ENCODE peak calls at places on chromosomes 13 and 19, in ten cellular contexts. Y is nephron progenitor cell, L is adrenal gland, D is AG09309, S is AG10803, J is upper lobe of left lung, T is Panc1, H is heart right ventricle, C is esophagus squamous epithelium, Z is fibroblast of lung. W is an unnamed sample.

GRCh38 chr13:38759390-38759789 is 72.5 kb downstream of the FREM2 start:
- DNase-seq in L (no peak), Z (no peak), Y (no peak), H (no peak), C (no peak), D (no peak), S (no peak), T (no peak), J (no peak), W (no peak)

GRCh38 chr13:111361873-111362648 is 41.6 kb downstream of the TEX29 start:
- DNase-seq in S (no peak), D (no peak), Y (no peak), J (no peak), Z (no peak), H (no peak), T (no peak), C (no peak), L (no peak), W (no peak)

GRCh38 chr19:33191501-33191900 is 2.6 kb upstream of the LRP3 start:
- DNase-seq in T (no peak), H (no peak), S (no peak), Y (no peak), L (no peak), C (no peak), D (no peak), Z (no peak), J (no peak), W (no peak)

GRCh38 chr19:41376998-41377365 is 649 bp downstream of the TMEM91 start:
- DNase-seq in Y (no peak), S (no peak), T (no peak), L (no peak), Z (no peak), D (no peak), H (no peak), C (no peak), J (no peak), W (no peak)

GRCh38 chr19:56108447-56109195 is 12.5 kb downstream of the ZNF787 start:
- DNase-seq in J (no peak), T (no peak), S (peak), H (peak), C (no peak), D (no peak), Z (peak), Y (no peak), L (no peak), W (no peak)

GRCh38 chr19:10971107-10971715 is 10.4 kb downstream of the SMARCA4 start:
- DNase-seq in Z (no peak), S (no peak), T (no peak), L (no peak), C (no peak), Y (no peak), D (no peak), H (no peak), J (no peak), W (no peak)

GRCh38 chr19:58001895-58002369 is 688 bp downstream of the ZNF606 start:
- DNase-seq in C (no peak), Z (peak), L (peak), H (no peak), J (no peak), Y (peak), T (no peak), S (peak), D (no peak), W (no peak)

GRCh38 chr13:59364508-59365187 is 799.1 kb downstream of the DIAPH3 start:
- DNase-seq in C (no peak), T (no peak), S (no peak), Z (no peak), J (no peak), D (no peak), L (no peak), H (no peak), Y (no peak), W (no peak)

GRCh38 chr13:99086149-99086868 is 108.4 kb upstream of the DOCK9 start:
- DNase-seq in J (peak), L (peak), S (peak), T (no peak), Z (peak), Y (peak), H (peak), D (no peak), C (no peak), W (peak)

GRCh38 chr13:81582381-81582780 is 1241.5 kb upstream of the SPRY2 start:
- DNase-seq in H (no peak), D (no peak), Z (no peak), T (no peak), C (no peak), L (no peak), J (no peak), S (no peak), Y (no peak), W (no peak)

GRCh38 chr13:24921881-24922280 is 157.9 kb downstream of the RNF17 start:
- DNase-seq in C (no peak), Z (no peak), J (no peak), D (no peak), L (no peak), T (no peak), S (no peak), Y (no peak), H (no peak), W (no peak)

GRCh38 chr13:27928805-27929753 is 9.3 kb downstream of the PDX1 start:
- DNase-seq in D (no peak), H (no peak), C (no peak), S (no peak), Y (no peak), Z (no peak), J (peak), T (no peak), L (no peak), W (no peak)

GRCh38 chr13:109192306-109192705 is 562.9 kb downstream of the MYO16 start:
- DNase-seq in J (no peak), C (no peak), D (no peak), Y (no peak), Z (no peak), H (no peak), T (no peak), S (no peak), L (no peak), W (no peak)

GRCh38 chr19:1261863-1262686 is 7.1 kb upstream of the CIRBP start:
- DNase-seq in D (no peak), Z (no peak), S (peak), H (peak), C (no peak), Y (no peak), J (peak), L (peak), T (no peak), W (peak)

GRCh38 chr19:1259873-1260748 is 9.0 kb upstream of the CIRBP start:
- DNase-seq in C (no peak), T (no peak), S (no peak), J (peak), Y (peak), L (peak), Z (no peak), D (no peak), H (no peak), W (peak)

GRCh38 chr19:1262687-1263123 is 6.4 kb upstream of the CIRBP start:
- DNase-seq in S (no peak), D (no peak), C (no peak), T (no peak), H (no peak), J (peak), L (no peak), Z (no peak), Y (peak), W (no peak)

GRCh38 chr19:1260749-1261511 is 8.2 kb upstream of the CIRBP start:
- DNase-seq in Y (peak), J (peak), T (no peak), S (peak), H (peak), C (peak), L (peak), D (peak), Z (peak), W (peak)

DNA sequence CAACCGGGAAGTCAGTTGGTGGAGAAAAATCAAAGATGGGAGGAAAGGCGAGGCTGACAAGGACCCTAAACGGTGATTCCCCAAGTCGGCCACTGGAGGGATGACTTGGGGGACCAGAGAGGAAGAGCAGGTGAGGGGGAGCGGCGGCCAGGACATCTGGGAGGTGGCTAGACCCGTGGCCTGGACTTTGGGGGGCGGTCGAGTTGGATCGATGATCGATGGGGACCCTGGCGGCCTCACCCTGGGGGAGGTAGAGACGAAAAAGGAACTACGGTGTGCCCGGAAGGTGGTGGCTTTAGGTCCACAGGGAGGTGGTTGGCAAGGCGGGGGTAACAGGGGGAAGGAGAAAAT is 7.6 kb upstream of the CIRBP start:
- DNase-seq in J (no peak), L (no peak), H (no peak), T (no peak), Z (no peak), C (no peak), D (no peak), Y (peak), S (no peak), W (peak)
- TF ChIP-seq CTCF in J (peak), L (peak), H (no peak), T (no peak), Z (no peak), C (no peak), D (peak), Y (no peak), S (no peak), W (no peak)

DNA sequence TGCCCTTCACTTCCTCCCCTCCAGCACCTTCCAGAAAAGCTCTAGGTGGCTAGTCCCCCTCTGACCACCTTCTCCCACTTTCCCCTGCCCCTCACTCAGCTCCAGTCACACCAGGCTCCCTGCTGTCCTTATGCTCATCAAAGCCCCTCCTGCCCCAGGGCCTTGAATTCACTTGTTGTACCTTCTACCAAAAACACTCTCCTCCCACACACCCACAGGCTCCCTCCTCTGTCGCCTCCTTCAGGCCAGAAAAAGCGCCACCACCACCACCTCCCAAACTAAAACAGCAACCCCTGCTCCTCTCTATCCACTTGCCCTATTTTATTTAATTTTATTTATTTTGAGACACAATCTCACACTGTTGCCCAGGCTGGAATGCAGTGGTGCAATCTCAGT is 4.8 kb upstream of the CEACAM16 start:
- DNase-seq in J (no peak), D (no peak), L (no peak), H (no peak), Z (no peak), S (no peak), T (no peak), C (no peak), Y (no peak), W (no peak)
- TF ChIP-seq CTCF in J (no peak), D (peak), L (no peak), H (no peak), Z (peak), S (peak), T (no peak), C (no peak), Y (no peak), W (no peak)

GRCh38 chr13:68232351-68233130 is 1002.4 kb upstream of the PCDH9 start:
- DNase-seq in J (no peak), T (no peak), D (no peak), H (no peak), S (no peak), Y (no peak), Z (peak), C (no peak), L (no peak), W (no peak)

DNA sequence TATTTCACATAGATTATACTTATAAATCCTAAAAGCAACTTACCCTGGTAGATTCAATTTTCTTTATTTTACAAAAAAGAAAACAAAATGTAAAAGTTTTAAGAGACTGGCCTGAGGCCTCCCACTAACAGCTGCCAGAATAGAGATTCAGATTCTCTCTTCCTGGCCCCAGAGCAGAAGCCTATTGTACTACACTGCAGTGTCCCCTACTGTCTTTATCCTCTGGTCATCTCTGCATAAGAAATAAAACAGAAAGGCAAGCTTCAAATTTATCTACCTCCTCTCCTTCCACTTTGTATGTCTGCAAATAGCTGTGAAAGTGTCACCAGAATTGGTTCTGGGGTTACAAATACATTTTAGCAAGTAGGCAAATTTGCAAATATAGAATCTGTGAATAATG is 1004.1 kb upstream of the PCDH9 start:
- DNase-seq in H (no peak), J (no peak), Z (peak), L (no peak), Y (no peak), S (no peak), D (no peak), T (no peak), C (no peak), W (no peak)
- TF ChIP-seq CTCF in H (no peak), J (no peak), Z (peak), L (no peak), Y (no peak), S (no peak), D (no peak), T (peak), C (no peak), W (no peak)

DNA sequence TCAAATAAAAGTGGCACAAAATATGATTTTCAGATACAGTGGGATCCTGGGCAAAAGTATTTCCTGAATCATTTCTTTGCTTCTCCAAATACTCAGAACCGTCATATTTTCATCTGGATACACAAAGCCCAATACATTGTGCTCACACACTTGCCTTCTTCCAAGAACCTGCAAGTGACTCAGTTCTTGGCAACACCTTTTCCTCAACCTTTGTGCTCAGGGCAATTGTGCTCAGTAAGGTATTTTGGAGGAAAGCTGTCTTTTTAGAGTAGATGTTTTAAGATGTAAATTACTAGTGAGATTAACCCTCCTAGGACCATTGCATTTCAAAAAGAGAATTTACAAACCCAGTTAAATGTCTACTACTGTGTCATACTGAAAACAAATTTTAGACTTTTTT is 233.5 kb downstream of the EFNB2 start:
- DNase-seq in Y (no peak), D (no peak), T (no peak), Z (no peak), J (no peak), C (no peak), H (no peak), L (no peak), S (no peak), W (no peak)
- TF ChIP-seq CTCF in Y (no peak), D (no peak), T (no peak), Z (no peak), J (no peak), C (no peak), H (no peak), L (no peak), S (no peak), W (no peak)